ENCODE peak calls at places on chromosomes 13 and 19, in four cellular contexts. M, Y, S and C are unnamed samples. For H3K4me1, the result is how much of the 10 kb centered on the place peaks cover.

GRCh38 chr19:14450168-14450874 is 17.2 kb downstream of the PKN1 start:
- DNase-seq in M (peak), Y (peak), S (peak), C (no peak)

GRCh38 chr19:37914908-37915307 is 7.9 kb downstream of the SIPA1L3 start:
- DNase-seq in S (no peak), M (no peak), Y (no peak), C (no peak)

GRCh38 chr13:99961634-99962033 is 9.9 kb downstream of the ZIC5 start:
- DNase-seq in Y (no peak), M (no peak), S (no peak), C (no peak)

GRCh38 chr19:34733266-34733825 is 697 bp upstream of the ZNF181 start:
- DNase-seq in M (peak), Y (peak), S (peak), C (no peak)

GRCh38 chr13:40031031-40031430 is 375.6 kb downstream of the COG6 start:
- DNase-seq in Y (no peak), S (peak), M (peak), C (peak)

GRCh38 chr13:57633141-57633949 is 1.8 kb downstream of the PCDH17 start:
- DNase-seq in M (peak), S (peak), Y (no peak), C (no peak)

GRCh38 chr13:38013676-38014075 is 144.1 kb upstream of the TRPC4 start:
- DNase-seq in S (no peak), Y (no peak), M (no peak), C (no peak)

GRCh38 chr13:34430294-34430693 is 511.8 kb upstream of the NBEA start:
- DNase-seq in M (no peak), Y (no peak), S (no peak), C (peak)

GRCh38 chr13:111110054-111110453 is 5.1 kb upstream of the ARHGEF7 start:
- DNase-seq in M (no peak), S (no peak), Y (no peak), C (no peak)

GRCh38 chr19:58033741-58034475 is at the start of gene ZSCAN1:
- DNase-seq in M (peak), S (peak), Y (peak), C (no peak)

GRCh38 chr13:19586904-19587634 is 25.7 kb upstream of the TPTE2 start:
- DNase-seq in M (peak), Y (peak), S (peak), C (peak)

GRCh38 chr13:35961461-35962220 is 169.5 kb downstream of the DCLK1 start:
- DNase-seq in M (no peak), Y (no peak), S (no peak), C (no peak)

GRCh38 chr13:34207334-34207733 is 389.4 kb downstream of the RFC3 start:
- DNase-seq in Y (peak), M (peak), S (peak), C (peak)

GRCh38 chr19:16076958-16077611 is 790 bp downstream of the TPM4 start:
- DNase-seq in Y (no peak), S (no peak), M (peak), C (no peak)

GRCh38 chr13:43003010-43003409 is 11.0 kb upstream of the EPSTI1 start:
- DNase-seq in Y (no peak), M (no peak), S (peak), C (peak)

GRCh38 chr19:33062902-33063301 is 1.8 kb downstream of the RHPN2 start:
- DNase-seq in Y (no peak), S (peak), M (no peak), C (no peak)

GRCh38 chr13:54687173-54687572 is 1658.6 kb downstream of the OLFM4 start:
- DNase-seq in S (no peak), Y (no peak), M (no peak), C (no peak)

GRCh38 chr13:40136896-40137295 is 481.4 kb downstream of the COG6 start:
- DNase-seq in M (no peak), Y (no peak), S (no peak), C (no peak)

GRCh38 chr19:13150919-13151604 is 851 bp downstream of the IER2 start:
- DNase-seq in Y (peak), M (no peak), S (peak), C (no peak)

GRCh38 chr19:13975870-13976269 is 23.6 kb downstream of the DCAF15 start:
- DNase-seq in M (no peak), Y (no peak), S (no peak), C (no peak)

GRCh38 chr19:17718988-17719711 is at the start of gene MAP1S:
- DNase-seq in M (peak), Y (peak), S (peak), C (no peak)

GRCh38 chr13:72586519-72586918 is 140.9 kb downstream of the MZT1 start:
- DNase-seq in M (no peak), S (no peak), Y (no peak), C (no peak)

GRCh38 chr19:34402074-34402600 is 2.1 kb upstream of the PDCD2L start:
- DNase-seq in Y (no peak), S (no peak), M (no peak), C (no peak)

GRCh38 chr13:33728271-33729037 is 89.5 kb upstream of the RFC3 start:
- DNase-seq in S (no peak), Y (peak), M (no peak), C (no peak)

GRCh38 chr19:40245506-40246128 is 19.1 kb upstream of the CCNP start:
- DNase-seq in S (no peak), M (no peak), Y (no peak), C (no peak)
- H3K4me1 ChIP-seq in S (under half), M (under half), Y (under half), C (under half)

DNA sequence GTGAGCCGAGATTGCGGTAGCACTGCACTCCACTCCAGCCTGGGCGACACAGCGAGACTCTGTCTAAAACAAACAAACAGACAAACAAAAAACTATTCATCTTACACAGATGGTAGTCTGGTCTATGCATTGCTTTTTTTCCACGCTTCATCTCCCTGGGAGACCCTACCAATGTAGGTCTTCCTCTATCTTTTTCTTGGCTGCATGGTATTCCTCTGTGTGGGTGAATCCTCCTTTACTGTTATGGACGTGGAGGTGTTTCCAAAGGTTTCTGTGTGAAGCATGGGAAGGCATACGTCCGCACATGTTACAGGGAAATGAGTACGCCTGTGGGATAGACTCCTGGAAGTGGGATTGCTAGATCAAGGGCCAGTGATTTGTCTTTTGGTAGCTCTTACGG is 5.6 kb downstream of the BICRA start:
- DNase-seq in M (no peak), S (peak), Y (no peak), C (no peak)
- H3K27ac ChIP-seq in M (no peak), S (no peak), Y (no peak), C (no peak)

GRCh38 chr19:45104658-45105384 is 11.8 kb downstream of the PPP1R37 start:
- DNase-seq in Y (no peak), M (no peak), S (no peak), C (no peak)

GRCh38 chr19:45103200-45103624 is 10.2 kb downstream of the PPP1R37 start:
- DNase-seq in S (no peak), Y (no peak), M (no peak), C (no peak)

GRCh38 chr19:45101796-45102195 is 8.8 kb downstream of the PPP1R37 start:
- DNase-seq in S (no peak), Y (peak), M (no peak), C (no peak)

GRCh38 chr19:45102481-45102880 is 9.5 kb downstream of the PPP1R37 start:
- DNase-seq in Y (no peak), M (no peak), S (no peak), C (no peak)

GRCh38 chr19:45103625-45104319 is 10.8 kb downstream of the PPP1R37 start:
- DNase-seq in M (peak), Y (no peak), S (no peak), C (no peak)
- H3K4me1 ChIP-seq in M (under half), Y (under half), S (under half), C (under half)

DNA sequence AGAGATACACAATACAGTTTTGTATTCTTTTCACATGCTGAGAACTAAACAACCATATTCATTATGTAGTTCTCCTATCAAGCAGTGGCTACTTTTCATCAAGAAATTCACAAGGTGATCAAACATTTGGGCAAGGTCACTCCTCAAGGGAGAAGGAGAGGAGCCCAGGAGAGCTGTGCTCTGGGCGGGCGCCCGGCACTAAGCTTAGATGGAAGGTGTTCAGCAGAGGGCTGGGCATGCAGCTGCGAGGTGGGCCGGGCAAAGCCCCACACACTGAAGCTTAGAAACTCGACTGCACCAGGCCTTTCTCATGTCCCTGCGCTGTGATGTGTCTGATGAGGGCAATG is 30.4 kb upstream of the SPACA7 start:
- DNase-seq in Y (no peak), S (no peak), M (no peak), C (no peak)
- H3K27ac ChIP-seq in Y (no peak), S (no peak), M (no peak), C (no peak)

GRCh38 chr19:56114711-56115110 is 6.4 kb downstream of the ZNF787 start:
- DNase-seq in S (peak), M (no peak), Y (no peak), C (no peak)
- H3K4me1 ChIP-seq in S (under half), M (under half), Y (half or more), C (under half)

DNA sequence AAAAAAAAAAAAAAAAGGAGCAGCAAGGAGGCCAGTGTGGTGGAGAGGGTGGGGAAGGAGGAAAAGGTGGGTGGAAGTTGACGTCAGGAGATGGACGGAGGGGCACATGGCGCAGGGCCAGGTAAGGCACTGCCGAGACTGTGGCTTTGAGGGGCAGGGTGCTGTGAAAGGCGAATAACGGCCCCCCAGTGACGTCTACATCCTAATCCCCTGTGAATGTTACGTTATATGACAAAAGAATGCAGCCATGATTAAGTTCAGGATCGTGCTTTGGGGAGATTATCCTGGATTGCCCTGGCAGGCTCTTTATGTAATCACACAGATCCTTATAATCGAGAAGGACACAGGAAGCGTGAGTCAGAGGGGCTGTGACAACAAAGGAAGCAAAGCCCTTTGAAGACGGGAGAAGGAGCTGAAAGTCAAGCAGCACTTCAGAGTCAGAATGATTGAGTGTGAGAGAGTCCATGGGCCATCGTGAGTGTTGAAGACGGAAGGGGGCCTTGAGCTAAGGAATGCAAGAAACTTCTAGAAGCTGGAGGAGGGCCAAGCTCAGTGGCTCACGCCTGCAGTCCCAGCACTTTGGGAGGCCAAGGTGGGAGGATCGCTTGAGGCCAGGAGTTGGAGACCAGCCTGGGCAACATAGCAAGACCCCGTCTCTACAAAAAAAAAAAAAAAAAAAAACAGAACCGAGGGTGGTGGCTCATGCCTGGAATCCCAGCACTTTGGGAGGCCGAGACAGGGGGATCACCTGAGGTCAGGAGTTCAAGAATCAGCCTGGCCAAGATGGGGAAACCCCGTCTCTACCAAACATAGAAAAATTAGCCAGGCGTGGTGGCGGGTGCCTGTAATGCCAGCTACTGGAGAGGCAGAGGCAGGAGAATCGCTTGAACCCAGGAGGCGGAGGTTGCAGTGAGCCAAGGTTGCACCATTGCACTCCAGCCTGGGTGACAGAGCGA is 13.8 kb upstream of the CEACAM16 start:
- DNase-seq in M (peak), Y (peak), S (peak), C (peak)
- H3K27ac ChIP-seq in M (no peak), Y (peak), S (peak), C (no peak)

DNA sequence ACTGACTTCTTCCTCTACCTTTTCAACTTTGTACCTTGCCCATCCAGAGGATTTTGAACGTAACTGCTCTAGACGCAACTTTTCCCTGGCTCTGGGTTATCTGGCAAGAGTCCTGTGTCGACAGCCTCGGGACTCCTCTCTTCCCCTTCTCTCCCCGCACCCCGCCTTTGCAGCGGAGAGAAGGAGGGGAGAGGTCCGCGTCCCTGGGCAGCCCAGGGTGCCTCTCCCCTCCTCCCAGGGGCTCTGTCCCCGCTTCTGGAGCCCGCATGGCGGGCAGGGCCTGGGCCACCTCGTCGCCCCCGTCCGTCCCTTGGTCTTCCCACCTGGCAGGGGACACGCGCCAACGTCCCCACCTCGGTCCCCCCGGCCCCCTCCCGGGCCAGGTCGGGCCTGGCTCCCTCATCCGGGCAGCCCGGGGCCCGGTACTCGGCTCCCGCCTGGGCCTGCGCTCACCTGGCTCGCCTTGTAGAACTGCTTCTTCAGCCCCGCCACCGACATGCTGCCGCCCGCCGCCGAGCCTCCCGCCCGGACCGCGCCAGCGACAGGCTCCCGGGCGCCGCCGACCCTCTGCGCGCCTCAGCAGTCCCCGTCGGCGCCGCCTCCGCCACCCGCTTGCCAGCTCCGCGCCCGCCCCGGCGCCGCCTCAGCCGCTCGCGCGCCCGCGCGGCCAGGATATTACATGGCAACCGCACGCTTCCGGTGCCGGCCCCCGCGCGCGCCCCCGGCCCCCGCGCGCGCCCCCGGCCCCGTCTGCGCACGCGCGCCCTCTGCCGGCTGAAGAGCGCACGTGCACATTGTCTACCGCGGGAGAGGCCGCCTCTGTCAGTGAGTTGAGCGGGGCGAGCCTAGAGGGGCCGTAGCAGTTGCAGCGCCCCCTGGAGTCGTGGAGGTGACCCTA is at the start of gene SH3GL1:
- DNase-seq in M (peak), S (peak), Y (peak), C (peak)
- H3K4me1 ChIP-seq in M (under half), S (under half), Y (under half), C (under half)

GRCh38 chr19:52889931-52890330 is 7.5 kb downstream of the ZNF320 start:
- DNase-seq in S (no peak), Y (no peak), M (peak), C (no peak)
- H3K27ac ChIP-seq in S (no peak), Y (no peak), M (no peak), C (no peak)